ENCODE peak calls at places on chromosomes 16 and 17, in five cellular contexts. O is K562, L is HepG2, U is SK-N-SH, P is GM12878. F is an unnamed sample.

GRCh38 chr17:77829871-77830799 is 128.4 kb upstream of the TNRC6C start:
- DNase-seq in O (peak), L (no peak), U (peak), P (no peak), F (no peak)

GRCh38 chr16:21162661-21163151 is 4.2 kb downstream of the LDAF1 start:
- DNase-seq in O (no peak), L (no peak), U (no peak), P (no peak), F (no peak)

GRCh38 chr16:31476305-31477219 is 4.6 kb downstream of the TGFB1I1 start:
- DNase-seq in O (peak), L (peak), U (peak), P (no peak), F (no peak)

GRCh38 chr17:77884019-77884418 is 74.5 kb upstream of the TNRC6C start:
- DNase-seq in O (no peak), L (no peak), U (peak), P (no peak), F (no peak)

GRCh38 chr17:81420769-81421462 is 25.7 kb downstream of the BAHCC1 start:
- DNase-seq in O (no peak), L (no peak), U (no peak), P (no peak), F (no peak)

GRCh38 chr17:57911834-57912673 is 43.2 kb downstream of the CUEDC1 start:
- DNase-seq in O (no peak), L (peak), U (no peak), P (no peak), F (no peak)

GRCh38 chr16:5036228-5037156 is 2.8 kb upstream of the NAGPA start:
- DNase-seq in O (no peak), L (peak), U (no peak), P (no peak), F (no peak)

GRCh38 chr16:1027416-1027815 is 45.1 kb upstream of the SSTR5 start:
- DNase-seq in O (no peak), L (no peak), U (no peak), P (no peak), F (no peak)

GRCh38 chr17:55264640-55265298 is at the start of gene HLF:
- DNase-seq in O (peak), L (peak), U (peak), P (no peak), F (peak)

GRCh38 chr16:3175157-3176153 is 12.5 kb upstream of the OR1F1 start:
- DNase-seq in O (peak), L (peak), U (no peak), P (no peak), F (no peak)

GRCh38 chr16:50059669-50060068 is 6.1 kb upstream of the HEATR3 start:
- DNase-seq in O (no peak), L (no peak), U (no peak), P (no peak), F (no peak)

GRCh38 chr17:12631076-12631475 is 34.6 kb upstream of the MYOCD start:
- DNase-seq in O (no peak), L (no peak), U (no peak), P (no peak), F (no peak)

GRCh38 chr17:79746955-79747507 is 16.3 kb downstream of the ENPP7 start:
- DNase-seq in O (no peak), L (no peak), U (no peak), P (no peak), F (peak)

GRCh38 chr17:45371414-45372324 is 54.8 kb upstream of the MAP3K14 start:
- DNase-seq in O (no peak), L (peak), U (peak), P (no peak), F (peak)

GRCh38 chr17:19244357-19244756 is 7.2 kb downstream of the EPN2 start:
- DNase-seq in O (no peak), L (no peak), U (no peak), P (no peak), F (no peak)

GRCh38 chr17:81656835-81657234 is 493 bp upstream of the PDE6G start:
- DNase-seq in O (no peak), L (no peak), U (no peak), P (no peak), F (no peak)

GRCh38 chr17:58532555-58532951 is 18.1 kb upstream of the MTMR4 start:
- DNase-seq in O (no peak), L (no peak), U (peak), P (no peak), F (no peak)

GRCh38 chr17:74779948-74780400 is 3.8 kb upstream of the NAT9 start:
- DNase-seq in O (no peak), L (no peak), U (no peak), P (peak), F (no peak)

GRCh38 chr17:83100853-83101391 is 21.5 kb downstream of the METRNL start:
- DNase-seq in O (no peak), L (no peak), U (no peak), P (no peak), F (no peak)

GRCh38 chr17:60141111-60142018 is 8.4 kb upstream of the CA4 start:
- DNase-seq in O (no peak), L (no peak), U (peak), P (no peak), F (peak)

GRCh38 chr16:48556913-48557351 is 53.0 kb downstream of the N4BP1 start:
- DNase-seq in O (no peak), L (no peak), U (no peak), P (peak), F (no peak)

GRCh38 chr17:5783269-5783668 is 199.0 kb upstream of the NLRP1 start:
- DNase-seq in O (no peak), L (no peak), U (no peak), P (no peak), F (no peak)

GRCh38 chr17:42618442-42619150 is 9.1 kb downstream of the TUBG1 start:
- DNase-seq in O (peak), L (peak), U (peak), P (peak), F (peak)

GRCh38 chr17:20216154-20216815 is 207.1 kb downstream of the SPECC1 start:
- DNase-seq in O (no peak), L (no peak), U (no peak), P (no peak), F (no peak)

GRCh38 chr17:802481-802880 is 20.3 kb downstream of the MRM3 start:
- DNase-seq in O (no peak), L (no peak), U (no peak), P (no peak), F (no peak)

GRCh38 chr17:802901-803881 is 21.0 kb downstream of the MRM3 start:
- DNase-seq in O (no peak), L (no peak), U (peak), P (no peak), F (no peak)

GRCh38 chr17:804541-805435 is 22.6 kb downstream of the MRM3 start:
- DNase-seq in O (no peak), L (no peak), U (no peak), P (no peak), F (no peak)

GRCh38 chr17:800446-801242 is 18.5 kb downstream of the MRM3 start:
- DNase-seq in O (no peak), L (no peak), U (no peak), P (no peak), F (no peak)

DNA sequence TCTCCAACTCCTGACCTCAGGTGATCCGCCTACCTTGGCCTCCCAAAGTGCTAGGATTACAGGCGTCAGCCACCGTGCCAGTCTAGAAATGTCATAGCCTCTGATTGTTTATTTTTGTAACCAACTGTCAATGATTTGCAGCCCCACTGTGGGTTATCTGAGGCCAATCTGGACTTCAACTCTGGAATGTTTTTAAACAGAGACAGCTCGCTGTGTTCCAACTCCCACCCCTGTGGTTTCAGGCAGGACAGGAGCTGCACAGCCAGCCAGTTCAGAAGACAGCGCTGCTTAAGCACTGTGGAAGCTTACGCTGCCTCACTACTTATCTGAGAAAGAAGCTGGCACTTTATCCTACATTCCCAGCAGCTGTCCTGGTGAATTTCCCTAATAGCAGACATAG is 19.5 kb downstream of the MRM3 start:
- DNase-seq in O (no peak), L (peak), U (no peak), P (no peak), F (no peak)
- TF ChIP-seq CHD2 in O (no peak), L (no peak), U (no peak), P (no peak), F (no peak)

DNA sequence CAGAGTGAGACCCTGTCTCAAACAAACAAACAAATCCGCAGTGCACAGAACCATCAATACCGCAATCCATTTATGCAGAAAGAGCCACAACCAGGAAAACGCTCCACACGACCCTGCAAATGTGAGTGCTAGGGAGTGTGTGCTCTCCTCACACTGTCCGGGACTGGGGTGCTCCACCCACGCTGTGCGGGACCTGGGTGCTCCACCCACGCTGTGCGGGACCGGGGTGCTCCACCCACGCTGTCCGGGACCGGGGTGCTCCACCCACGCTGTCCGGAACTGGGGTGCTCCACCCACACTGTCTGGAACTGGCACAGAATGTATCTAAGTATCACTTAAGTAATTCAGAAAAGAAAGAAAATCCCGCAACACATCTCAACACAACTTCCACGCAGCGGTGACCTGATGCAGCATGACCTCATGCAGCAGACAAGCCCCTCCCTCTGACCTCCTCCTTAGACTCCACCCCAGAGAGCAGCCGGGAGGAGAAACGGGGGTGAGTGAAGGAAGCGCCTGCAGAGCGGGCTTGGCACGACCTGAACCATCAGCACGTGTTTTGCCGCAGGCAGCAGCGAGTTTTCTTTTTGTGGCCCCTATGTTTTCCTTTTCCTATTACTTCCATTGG is 38.5 kb downstream of the ZNF276 start:
- DNase-seq in O (no peak), L (no peak), U (no peak), P (no peak), F (no peak)
- TF ChIP-seq GABPA in O (no peak), L (no peak), U (no peak), P (no peak), F (no peak)

DNA sequence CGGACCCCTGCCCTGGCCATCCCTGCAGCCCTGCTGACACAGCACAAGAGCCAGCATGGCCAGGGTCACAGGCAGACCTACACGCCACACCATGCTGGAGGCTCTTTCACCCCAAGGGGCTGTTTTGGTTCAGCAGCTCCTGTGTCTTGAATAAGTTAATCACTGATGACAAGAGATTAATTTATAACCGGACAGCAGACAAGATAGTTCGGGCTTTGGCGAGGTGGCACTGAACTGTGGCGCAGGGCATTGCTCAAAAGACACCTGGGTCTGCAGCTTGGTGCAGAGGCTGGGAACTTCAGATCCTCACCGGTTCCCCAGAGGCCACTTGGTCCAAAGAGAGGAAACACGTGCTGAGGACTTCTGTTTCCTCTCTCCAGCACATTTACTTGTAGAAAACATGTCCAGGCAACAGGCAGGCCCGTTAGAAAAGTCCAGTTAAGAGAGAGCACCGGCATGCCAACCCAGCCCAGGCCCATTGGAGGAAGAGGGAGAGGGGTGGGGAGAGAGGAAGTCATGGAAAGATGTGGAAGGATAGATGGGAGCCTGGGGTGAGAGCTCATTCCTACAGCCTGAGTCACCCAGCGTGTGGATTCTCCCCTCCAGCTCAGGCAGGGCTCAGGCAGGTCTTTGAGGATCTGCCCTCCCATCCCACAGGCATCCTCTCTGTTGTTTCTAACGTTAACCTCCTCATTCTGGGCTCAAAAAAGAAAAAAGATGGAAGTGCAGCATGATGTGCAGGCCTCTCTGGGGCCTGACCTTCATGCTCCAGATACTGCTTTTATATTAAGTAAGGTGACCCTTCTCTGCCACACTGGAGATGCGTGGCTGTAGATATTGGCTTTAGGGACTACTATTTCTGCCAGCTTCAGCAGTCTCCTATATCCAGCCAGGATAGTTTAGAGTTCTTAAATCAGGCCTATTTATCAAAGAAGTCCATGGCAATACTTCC is 80.0 kb upstream of the HNF1B start:
- DNase-seq in O (no peak), L (peak), U (no peak), P (no peak), F (no peak)
- TF ChIP-seq CHD2 in O (no peak), L (no peak), U (no peak), P (no peak), F (no peak)

GRCh38 chr16:67664258-67664657 is 2.3 kb downstream of the ENKD1 start:
- DNase-seq in O (no peak), L (no peak), U (no peak), P (no peak), F (no peak)

GRCh38 chr16:67661864-67662652 is 1.3 kb downstream of the PARD6A start:
- DNase-seq in O (no peak), L (no peak), U (no peak), P (no peak), F (no peak)

GRCh38 chr16:67663877-67664222 is 2.7 kb downstream of the ENKD1 start:
- DNase-seq in O (no peak), L (no peak), U (no peak), P (no peak), F (no peak)

GRCh38 chr16:67662653-67663010 is 1.9 kb downstream of the PARD6A start:
- DNase-seq in O (no peak), L (no peak), U (no peak), P (no peak), F (no peak)

DNA sequence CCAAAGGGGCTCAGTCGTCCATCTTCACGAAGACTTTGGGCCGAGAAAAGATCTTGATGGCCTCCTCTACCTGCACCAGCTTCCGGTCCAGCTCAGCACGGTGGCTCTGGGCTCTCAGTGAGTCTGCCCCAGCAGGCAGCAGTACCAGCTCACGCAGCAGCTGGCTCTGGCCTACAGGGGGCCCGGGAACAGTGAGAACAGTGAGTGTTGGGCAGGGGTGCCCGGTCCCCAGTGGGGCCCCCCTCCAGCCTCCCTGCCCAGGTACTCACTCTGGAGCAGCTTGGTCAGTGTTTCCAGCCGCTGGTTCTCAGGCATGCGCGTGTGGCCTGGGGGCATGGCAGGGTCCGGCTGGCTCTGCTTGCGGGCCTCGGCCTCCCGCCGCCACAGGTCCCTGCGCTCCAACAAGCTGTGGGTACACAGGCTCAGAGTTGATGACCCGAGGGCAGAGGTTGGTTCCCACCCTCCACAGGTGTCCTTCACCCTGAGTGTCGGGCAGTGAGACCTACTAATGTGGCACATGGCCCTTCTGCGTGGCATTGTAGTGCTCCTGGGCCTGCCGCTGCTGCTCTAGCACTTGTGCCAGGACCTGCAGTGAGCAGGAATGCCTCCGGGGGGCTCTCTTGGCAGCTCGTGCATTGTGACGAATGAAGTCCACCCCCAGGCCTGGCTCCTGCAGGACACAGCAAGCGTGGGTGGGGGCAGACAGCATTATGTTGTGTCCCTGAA is 2.6 kb downstream of the PARD6A start:
- DNase-seq in O (no peak), L (no peak), U (peak), P (no peak), F (peak)
- TF ChIP-seq GABPA in O (no peak), L (no peak), U (no peak), P (no peak), F (no peak)

DNA sequence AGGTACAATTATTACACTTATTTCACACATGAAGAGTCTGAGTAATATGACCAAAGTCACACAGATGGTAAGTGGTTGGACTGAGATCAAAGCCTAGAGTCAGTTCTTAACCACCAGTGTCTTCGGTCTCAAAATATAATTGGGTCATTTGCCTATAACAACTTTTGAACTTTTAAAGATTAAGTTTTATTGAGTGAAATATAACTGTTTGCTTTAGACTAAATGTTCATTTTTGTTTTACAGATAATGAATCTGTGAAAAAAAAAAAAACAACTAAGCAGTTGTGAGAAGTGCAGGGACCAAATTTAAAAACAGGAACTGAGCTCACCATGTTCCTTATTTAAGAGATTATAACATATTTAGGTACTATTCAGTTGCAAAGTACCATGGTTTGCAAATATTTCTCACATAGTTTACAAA is 150.1 kb downstream of the ITFG1 start:
- DNase-seq in O (no peak), L (no peak), U (no peak), P (peak), F (no peak)
- TF ChIP-seq CHD2 in O (no peak), L (no peak), U (no peak), P (no peak), F (no peak)

GRCh38 chr17:14355556-14355955 is 54.7 kb downstream of the HS3ST3B1 start:
- DNase-seq in O (no peak), L (no peak), U (no peak), P (no peak), F (no peak)

GRCh38 chr17:14359251-14359939 is 58.5 kb downstream of the HS3ST3B1 start:
- DNase-seq in O (no peak), L (peak), U (no peak), P (peak), F (no peak)

GRCh38 chr17:14354807-14355206 is 53.9 kb downstream of the HS3ST3B1 start:
- DNase-seq in O (no peak), L (no peak), U (no peak), P (no peak), F (no peak)

GRCh38 chr17:14352139-14352538 is 51.3 kb downstream of the HS3ST3B1 start:
- DNase-seq in O (no peak), L (no peak), U (no peak), P (no peak), F (no peak)

GRCh38 chr17:14356043-14356637 is 55.3 kb downstream of the HS3ST3B1 start:
- DNase-seq in O (no peak), L (no peak), U (no peak), P (no peak), F (peak)
- TF ChIP-seq GABPA in O (no peak), L (no peak), U (no peak), P (no peak), F (no peak)

DNA sequence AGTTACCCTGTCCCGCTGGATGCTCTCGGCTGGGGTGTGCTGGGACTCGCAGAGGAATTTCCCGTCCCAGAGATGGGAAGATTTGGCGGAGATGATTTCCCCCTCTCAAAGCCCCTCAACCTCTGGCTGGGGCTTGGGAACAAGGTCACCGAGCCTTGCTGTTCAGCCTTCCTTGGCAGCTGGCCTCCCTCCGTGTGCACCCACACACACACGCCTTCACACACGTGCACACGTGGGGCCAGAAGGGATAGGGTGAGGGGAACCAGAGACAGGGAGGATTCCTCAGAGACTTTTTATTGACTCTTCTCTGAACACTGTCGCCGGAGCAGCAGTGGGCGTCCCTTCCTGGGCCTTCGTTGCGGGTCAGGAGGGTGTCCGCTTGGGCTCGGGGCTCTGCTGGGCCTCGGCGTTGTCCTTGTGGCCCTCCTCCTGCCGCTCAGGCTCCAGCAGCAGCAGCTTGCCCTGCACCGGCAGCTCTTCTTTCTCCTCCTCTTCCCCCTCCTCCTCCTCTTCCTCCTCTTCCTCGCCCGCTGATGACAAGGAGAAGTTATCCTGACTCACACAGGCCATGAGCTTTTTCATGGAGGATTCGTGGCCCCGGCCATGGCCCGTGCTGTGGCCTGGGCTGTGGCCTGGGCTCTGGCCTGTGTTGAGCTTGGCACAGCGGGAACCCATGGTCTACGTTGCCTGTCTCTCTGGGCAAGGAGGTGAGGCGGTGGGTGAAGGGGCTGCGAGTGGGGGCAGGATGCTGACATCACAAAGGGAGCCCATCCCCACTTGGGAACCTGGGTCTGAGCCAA is at the start of gene PRM3:
- DNase-seq in O (no peak), L (no peak), U (no peak), P (no peak), F (no peak)
- TF ChIP-seq CHD2 in O (no peak), L (no peak), U (no peak), P (no peak), F (no peak)